ENCODE peak calls at places on chromosomes 7 and 10, in five cellular contexts. Q is left lung; H is activated CD8-positive, alpha-beta memory T cell treated with anti-CD3 and anti-CD28 coated beads, Interleukin-2, amount 10 ng/mL, durations not matched to agents 7 days and 5 days; M is mucosa of gallbladder; S is AG20443. G is an unnamed sample.
A peak's percentile ranks its signal among the peaks of the same experiment; 100 is the strongest.

GRCh38 chr10:99630991-99631390 is 10.8 kb upstream of the SLC25A28 start:
- DNase-seq in M (no peak), Q (no peak), H (no peak), S (no peak), G (no peak)

GRCh38 chr10:23694446-23694920 is 255.6 kb downstream of the OTUD1 start:
- DNase-seq in H (no peak), S (no peak), Q (no peak), M (no peak), G (no peak)

GRCh38 chr10:14562615-14563214 is 212.0 kb downstream of the FAM107B start:
- DNase-seq in M (no peak), Q (no peak), S (no peak), H (no peak), G (no peak)

GRCh38 chr7:137625197-137625596 is 221.6 kb downstream of the DGKI start:
- DNase-seq in S (no peak), Q (no peak), M (no peak), H (no peak), G (no peak)

GRCh38 chr10:106652279-106652678 is 512.2 kb downstream of the SORCS1 start:
- DNase-seq in H (no peak), S (no peak), Q (no peak), M (no peak), G (no peak)

GRCh38 chr10:131047501-131047900 is 264.0 kb downstream of the TCERG1L start:
- DNase-seq in H (no peak), M (no peak), S (no peak), Q (no peak), G (no peak)

GRCh38 chr10:106181491-106181890 is 983.0 kb downstream of the SORCS1 start:
- DNase-seq in S (peak; percentile 52), Q (no peak), M (no peak), H (no peak), G (no peak)

GRCh38 chr10:64486149-64486548 is 964.9 kb downstream of the REEP3 start:
- DNase-seq in H (no peak), Q (no peak), S (no peak), M (no peak), G (no peak)

GRCh38 chr10:45040921-45041320 is 40.2 kb downstream of the ZNF22 start:
- DNase-seq in S (no peak), Q (no peak), M (no peak), H (no peak), G (no peak)

GRCh38 chr7:67692425-67692824 is 695.8 kb downstream of the TYW1 start:
- DNase-seq in H (no peak), Q (no peak), S (no peak), M (peak; percentile 33), G (no peak)

GRCh38 chr7:495761-496321 is 23.8 kb downstream of the PDGFA start:
- DNase-seq in M (no peak), S (no peak), Q (no peak), H (no peak), G (no peak)

GRCh38 chr7:143130541-143130940 is 1.3 kb upstream of the PIP start:
- DNase-seq in S (no peak), H (no peak), Q (no peak), M (no peak), G (no peak)

GRCh38 chr10:24456319-24456718 is 247.4 kb downstream of the KIAA1217 start:
- DNase-seq in M (no peak), Q (no peak), H (no peak), S (peak; percentile 86), G (no peak)

GRCh38 chr10:3126249-3126648 is 46.3 kb downstream of the PITRM1 start:
- DNase-seq in Q (no peak), S (no peak), M (no peak), H (no peak), G (no peak)

GRCh38 chr7:130606161-130606560 is 62.4 kb downstream of the COPG2 start:
- DNase-seq in M (no peak), H (no peak), S (no peak), Q (no peak), G (no peak)

GRCh38 chr10:48476279-48476982 is 128.4 kb downstream of the ARHGAP22 start:
- DNase-seq in S (no peak), M (no peak), Q (no peak), H (peak; percentile 31), G (no peak)

GRCh38 chr7:151428393-151429231 is 11.3 kb downstream of the CRYGN start:
- DNase-seq in S (peak; percentile 48), M (no peak), H (no peak), Q (no peak), G (no peak)

GRCh38 chr7:55569269-55569663 is 3.0 kb downstream of the VOPP1 start:
- DNase-seq in S (no peak), M (no peak), Q (no peak), H (peak; percentile 38), G (no peak)

GRCh38 chr7:94031865-94032264 is 27.7 kb upstream of the BET1 start:
- DNase-seq in Q (no peak), S (no peak), H (no peak), M (no peak), G (no peak)

GRCh38 chr7:29598607-29599006 is 35.0 kb downstream of the PRR15 start:
- DNase-seq in S (no peak), H (no peak), Q (no peak), M (peak; percentile 70), G (no peak)

GRCh38 chr10:83176901-83177300 is 962.4 kb upstream of the GHITM start:
- DNase-seq in M (no peak), Q (no peak), S (no peak), H (no peak), G (no peak)

GRCh38 chr7:140639366-140640053 is 1.1 kb downstream of the DENND2A start:
- DNase-seq in H (no peak), S (peak; percentile 38), Q (no peak), M (peak; percentile 48), G (no peak)

GRCh38 chr7:156223935-156224334 is 411.7 kb upstream of the SHH start:
- DNase-seq in M (no peak), Q (no peak), S (no peak), H (no peak), G (peak; percentile 64)

GRCh38 chr10:35324196-35324595 is 12.1 kb upstream of the CCNY start:
- DNase-seq in Q (no peak), S (peak; percentile 47), H (no peak), M (no peak), G (no peak)

GRCh38 chr10:31582365-31583052 is 263.5 kb downstream of the ZEB1 start:
- DNase-seq in H (no peak), M (no peak), Q (no peak), S (no peak), G (no peak)

GRCh38 chr7:112131016-112131415 is 75.2 kb downstream of the DOCK4 start:
- DNase-seq in M (no peak), Q (no peak), S (no peak), H (no peak), G (no peak)

GRCh38 chr10:13340626-13341370 is 7.3 kb downstream of the SEPHS1 start:
- DNase-seq in M (no peak), H (peak; percentile 68), Q (no peak), S (no peak), G (no peak)

GRCh38 chr7:130938661-130939060 is 204.7 kb upstream of the KLF14 start:
- DNase-seq in H (peak; percentile 81), S (peak; percentile 26), Q (no peak), M (no peak), G (no peak)

GRCh38 chr7:23468721-23469149 is 1.6 kb downstream of the IGF2BP3 start:
- DNase-seq in M (no peak), H (no peak), S (no peak), Q (no peak), G (no peak)

G was measured in vagina.